ENCODE peak calls at places on chromosomes 2 and 18, in five cellular contexts. One of them, this sample, is unnamed.

GRCh38 chr2:216344206-216344957 is 27.9 kb downstream of the MARCHF4 start:
- DNase-seq in amniotic stem cell: no peak
- DNase-seq in activated T-helper 9 cell treated with anti-CD3 and anti-CD28 coated beads, Interleukin-2, amount 50 U/mL, for 16 hours: no peak
- DNase-seq in left kidney: no peak
- DNase-seq in posterior vena cava: no peak
- DNase-seq in this sample: no peak

GRCh38 chr2:26214759-26215158 is 29.7 kb downstream of the HADHA start:
- DNase-seq in amniotic stem cell: no peak
- DNase-seq in activated T-helper 9 cell treated with anti-CD3 and anti-CD28 coated beads, Interleukin-2, amount 50 U/mL, for 16 hours: no peak
- DNase-seq in left kidney: no peak
- DNase-seq in posterior vena cava: no peak
- DNase-seq in this sample: no peak

GRCh38 chr2:56314809-56315208 is 131.0 kb downstream of the CCDC85A start:
- DNase-seq in amniotic stem cell: no peak
- DNase-seq in activated T-helper 9 cell treated with anti-CD3 and anti-CD28 coated beads, Interleukin-2, amount 50 U/mL, for 16 hours: no peak
- DNase-seq in left kidney: no peak
- DNase-seq in posterior vena cava: no peak
- DNase-seq in this sample: no peak

GRCh38 chr2:229111744-229112143 is 159.3 kb downstream of the PID1 start:
- DNase-seq in amniotic stem cell: no peak
- DNase-seq in activated T-helper 9 cell treated with anti-CD3 and anti-CD28 coated beads, Interleukin-2, amount 50 U/mL, for 16 hours: no peak
- DNase-seq in left kidney: no peak
- DNase-seq in posterior vena cava: no peak
- DNase-seq in this sample: no peak

GRCh38 chr2:209146682-209147320 is 277.0 kb upstream of the MAP2 start:
- DNase-seq in amniotic stem cell: no peak
- DNase-seq in activated T-helper 9 cell treated with anti-CD3 and anti-CD28 coated beads, Interleukin-2, amount 50 U/mL, for 16 hours: no peak
- DNase-seq in left kidney: no peak
- DNase-seq in posterior vena cava: no peak
- DNase-seq in this sample: no peak

GRCh38 chr2:157867703-157868102 is 8.4 kb downstream of the ACVR1 start:
- DNase-seq in amniotic stem cell: no peak
- DNase-seq in activated T-helper 9 cell treated with anti-CD3 and anti-CD28 coated beads, Interleukin-2, amount 50 U/mL, for 16 hours: no peak
- DNase-seq in left kidney: no peak
- DNase-seq in posterior vena cava: no peak
- DNase-seq in this sample: no peak

GRCh38 chr2:219870023-219870422 is 242.6 kb downstream of the SLC4A3 start:
- DNase-seq in amniotic stem cell: no peak
- DNase-seq in activated T-helper 9 cell treated with anti-CD3 and anti-CD28 coated beads, Interleukin-2, amount 50 U/mL, for 16 hours: no peak
- DNase-seq in left kidney: no peak
- DNase-seq in posterior vena cava: no peak
- DNase-seq in this sample: no peak

GRCh38 chr2:74497777-74498499 is 1.5 kb downstream of the LBX2 start:
- DNase-seq in amniotic stem cell: no peak
- DNase-seq in activated T-helper 9 cell treated with anti-CD3 and anti-CD28 coated beads, Interleukin-2, amount 50 U/mL, for 16 hours: no peak
- DNase-seq in left kidney: peak
- DNase-seq in posterior vena cava: peak
- DNase-seq in this sample: no peak

GRCh38 chr2:100161940-100162620 is 19.7 kb upstream of the AFF3 start:
- DNase-seq in amniotic stem cell: no peak
- DNase-seq in activated T-helper 9 cell treated with anti-CD3 and anti-CD28 coated beads, Interleukin-2, amount 50 U/mL, for 16 hours: no peak
- DNase-seq in left kidney: no peak
- DNase-seq in posterior vena cava: no peak
- DNase-seq in this sample: no peak

GRCh38 chr18:69000366-69000765 is 202.5 kb downstream of the CCDC102B start:
- DNase-seq in amniotic stem cell: no peak
- DNase-seq in activated T-helper 9 cell treated with anti-CD3 and anti-CD28 coated beads, Interleukin-2, amount 50 U/mL, for 16 hours: no peak
- DNase-seq in left kidney: no peak
- DNase-seq in posterior vena cava: no peak
- DNase-seq in this sample: no peak

GRCh38 chr18:7545734-7546133 is 21.4 kb upstream of the PTPRM start:
- DNase-seq in amniotic stem cell: no peak
- DNase-seq in activated T-helper 9 cell treated with anti-CD3 and anti-CD28 coated beads, Interleukin-2, amount 50 U/mL, for 16 hours: no peak
- DNase-seq in left kidney: no peak
- DNase-seq in posterior vena cava: no peak
- DNase-seq in this sample: no peak

GRCh38 chr2:55419236-55419513 is 481 bp downstream of the CCDC88A start:
- DNase-seq in amniotic stem cell: no peak
- DNase-seq in activated T-helper 9 cell treated with anti-CD3 and anti-CD28 coated beads, Interleukin-2, amount 50 U/mL, for 16 hours: peak
- DNase-seq in left kidney: peak
- DNase-seq in posterior vena cava: no peak
- DNase-seq in this sample: no peak

GRCh38 chr2:223123859-223124610 is 72.0 kb downstream of the KCNE4 start:
- DNase-seq in amniotic stem cell: no peak
- DNase-seq in activated T-helper 9 cell treated with anti-CD3 and anti-CD28 coated beads, Interleukin-2, amount 50 U/mL, for 16 hours: no peak
- DNase-seq in left kidney: peak
- DNase-seq in posterior vena cava: no peak
- DNase-seq in this sample: no peak

GRCh38 chr18:44840053-44840826 is 159.6 kb downstream of the SETBP1 start:
- DNase-seq in amniotic stem cell: no peak
- DNase-seq in activated T-helper 9 cell treated with anti-CD3 and anti-CD28 coated beads, Interleukin-2, amount 50 U/mL, for 16 hours: no peak
- DNase-seq in left kidney: no peak
- DNase-seq in posterior vena cava: no peak
- DNase-seq in this sample: no peak

GRCh38 chr2:129895526-129896082 is 83.9 kb upstream of the RAB6C start:
- DNase-seq in amniotic stem cell: no peak
- DNase-seq in activated T-helper 9 cell treated with anti-CD3 and anti-CD28 coated beads, Interleukin-2, amount 50 U/mL, for 16 hours: no peak
- DNase-seq in left kidney: no peak
- DNase-seq in posterior vena cava: no peak
- DNase-seq in this sample: no peak

GRCh38 chr2:167686691-167687090 is 560.7 kb downstream of the STK39 start:
- DNase-seq in amniotic stem cell: no peak
- DNase-seq in activated T-helper 9 cell treated with anti-CD3 and anti-CD28 coated beads, Interleukin-2, amount 50 U/mL, for 16 hours: no peak
- DNase-seq in left kidney: peak
- DNase-seq in posterior vena cava: no peak
- DNase-seq in this sample: no peak

GRCh38 chr2:181372656-181373055 is 84.5 kb upstream of the ITGA4 start:
- DNase-seq in amniotic stem cell: no peak
- DNase-seq in activated T-helper 9 cell treated with anti-CD3 and anti-CD28 coated beads, Interleukin-2, amount 50 U/mL, for 16 hours: no peak
- DNase-seq in left kidney: peak
- DNase-seq in posterior vena cava: no peak
- DNase-seq in this sample: no peak

GRCh38 chr2:132991464-132992045 is 321.6 kb upstream of the LYPD1 start:
- DNase-seq in amniotic stem cell: no peak
- DNase-seq in activated T-helper 9 cell treated with anti-CD3 and anti-CD28 coated beads, Interleukin-2, amount 50 U/mL, for 16 hours: no peak
- DNase-seq in left kidney: peak
- DNase-seq in posterior vena cava: no peak
- DNase-seq in this sample: no peak

GRCh38 chr2:140128909-140129308 is 1348.7 kb upstream of the NXPH2 start:
- DNase-seq in amniotic stem cell: no peak
- DNase-seq in activated T-helper 9 cell treated with anti-CD3 and anti-CD28 coated beads, Interleukin-2, amount 50 U/mL, for 16 hours: no peak
- DNase-seq in left kidney: no peak
- DNase-seq in posterior vena cava: no peak
- DNase-seq in this sample: no peak

GRCh38 chr18:79924814-79925655 is 26.4 kb downstream of the SLC66A2 start:
- DNase-seq in amniotic stem cell: no peak
- DNase-seq in activated T-helper 9 cell treated with anti-CD3 and anti-CD28 coated beads, Interleukin-2, amount 50 U/mL, for 16 hours: no peak
- DNase-seq in left kidney: peak
- DNase-seq in posterior vena cava: peak
- DNase-seq in this sample: peak

GRCh38 chr18:75211721-75212625 is 1.4 kb downstream of the TSHZ1 start:
- DNase-seq in amniotic stem cell: no peak
- DNase-seq in activated T-helper 9 cell treated with anti-CD3 and anti-CD28 coated beads, Interleukin-2, amount 50 U/mL, for 16 hours: peak
- DNase-seq in left kidney: peak
- DNase-seq in posterior vena cava: no peak
- DNase-seq in this sample: peak

GRCh38 chr2:36451512-36451911 is 95.9 kb downstream of the CRIM1 start:
- DNase-seq in amniotic stem cell: no peak
- DNase-seq in activated T-helper 9 cell treated with anti-CD3 and anti-CD28 coated beads, Interleukin-2, amount 50 U/mL, for 16 hours: no peak
- DNase-seq in left kidney: no peak
- DNase-seq in posterior vena cava: no peak
- DNase-seq in this sample: no peak

GRCh38 chr2:233386382-233387041 is 32.2 kb downstream of the DGKD start:
- DNase-seq in amniotic stem cell: no peak
- DNase-seq in activated T-helper 9 cell treated with anti-CD3 and anti-CD28 coated beads, Interleukin-2, amount 50 U/mL, for 16 hours: no peak
- DNase-seq in left kidney: no peak
- DNase-seq in posterior vena cava: no peak
- DNase-seq in this sample: no peak

GRCh38 chr2:25103287-25103871 is 61.5 kb downstream of the EFR3B start:
- DNase-seq in amniotic stem cell: peak
- DNase-seq in activated T-helper 9 cell treated with anti-CD3 and anti-CD28 coated beads, Interleukin-2, amount 50 U/mL, for 16 hours: no peak
- DNase-seq in left kidney: no peak
- DNase-seq in posterior vena cava: no peak
- DNase-seq in this sample: no peak

GRCh38 chr2:102237176-102237575 is 50.4 kb downstream of the IL1RL2 start:
- DNase-seq in amniotic stem cell: no peak
- DNase-seq in activated T-helper 9 cell treated with anti-CD3 and anti-CD28 coated beads, Interleukin-2, amount 50 U/mL, for 16 hours: no peak
- DNase-seq in left kidney: no peak
- DNase-seq in posterior vena cava: no peak
- DNase-seq in this sample: no peak

GRCh38 chr2:218166791-218167190 is at the start of gene CXCR1:
- DNase-seq in amniotic stem cell: no peak
- DNase-seq in activated T-helper 9 cell treated with anti-CD3 and anti-CD28 coated beads, Interleukin-2, amount 50 U/mL, for 16 hours: peak
- DNase-seq in left kidney: no peak
- DNase-seq in posterior vena cava: no peak
- DNase-seq in this sample: no peak

GRCh38 chr18:49697757-49698595 is 115.4 kb downstream of the ACAA2 start:
- DNase-seq in amniotic stem cell: no peak
- DNase-seq in activated T-helper 9 cell treated with anti-CD3 and anti-CD28 coated beads, Interleukin-2, amount 50 U/mL, for 16 hours: no peak
- DNase-seq in left kidney: peak
- DNase-seq in posterior vena cava: peak
- DNase-seq in this sample: no peak

GRCh38 chr2:121219866-121220265 is 65.1 kb downstream of the TFCP2L1 start:
- DNase-seq in amniotic stem cell: no peak
- DNase-seq in activated T-helper 9 cell treated with anti-CD3 and anti-CD28 coated beads, Interleukin-2, amount 50 U/mL, for 16 hours: no peak
- DNase-seq in left kidney: no peak
- DNase-seq in posterior vena cava: no peak
- DNase-seq in this sample: no peak

GRCh38 chr2:104702451-104702850 is 151.5 kb upstream of the POU3F3 start:
- DNase-seq in amniotic stem cell: no peak
- DNase-seq in activated T-helper 9 cell treated with anti-CD3 and anti-CD28 coated beads, Interleukin-2, amount 50 U/mL, for 16 hours: no peak
- DNase-seq in left kidney: peak
- DNase-seq in posterior vena cava: no peak
- DNase-seq in this sample: no peak

GRCh38 chr2:215751200-215751910 is 262.0 kb downstream of the MREG start:
- DNase-seq in amniotic stem cell: peak
- DNase-seq in activated T-helper 9 cell treated with anti-CD3 and anti-CD28 coated beads, Interleukin-2, amount 50 U/mL, for 16 hours: no peak
- DNase-seq in left kidney: no peak
- DNase-seq in posterior vena cava: no peak
- DNase-seq in this sample: no peak

GRCh38 chr2:7191927-7192326 is 274.7 kb downstream of the RNF144A start:
- DNase-seq in amniotic stem cell: peak
- DNase-seq in activated T-helper 9 cell treated with anti-CD3 and anti-CD28 coated beads, Interleukin-2, amount 50 U/mL, for 16 hours: no peak
- DNase-seq in left kidney: peak
- DNase-seq in posterior vena cava: no peak
- DNase-seq in this sample: no peak